ENCODE peak calls at places on chromosomes 4 and X, in seven cellular contexts. Y is NCI-H1092; P is GM19239; N is keratinocyte; M is A172; R is T-helper 1 cell; L is stimulated activated CD8-positive, alpha-beta memory T cell treated with anti-CD3 and anti-CD28 coated beads, Interleukin-2, amount 100 ng/mL, for 1 hour. Z is an unnamed sample.

GRCh38 chr4:148444296-148445070 is 2.3 kb upstream of the NR3C2 start:
- DNase-seq in P (no peak), R (peak; percentile 15), Y (no peak), L (peak; percentile 21), N (no peak), M (no peak), Z (no peak)

GRCh38 chr4:182250446-182250845 is 7.2 kb downstream of the TENM3 start:
- DNase-seq in N (no peak), R (no peak), M (no peak), L (no peak), P (no peak), Y (no peak), Z (no peak)

GRCh38 chrX:136475236-136475635 is 12.5 kb upstream of the BRS3 start:
- DNase-seq in M (no peak), N (no peak), Y (no peak), P (no peak), R (no peak), L (no peak), Z (no peak)

GRCh38 chr4:174284181-174284886 is 623 bp downstream of the CEP44 start:
- DNase-seq in P (no peak), N (no peak), L (no peak), M (peak; percentile 64), R (no peak), Y (no peak), Z (no peak)

GRCh38 chrX:74162199-74162598 is 141.8 kb upstream of the ZCCHC13 start:
- DNase-seq in P (no peak), R (no peak), N (no peak), L (no peak), Y (no peak), M (no peak), Z (no peak)

GRCh38 chr4:108433832-108434231 is 186.5 kb upstream of the RPL34 start:
- DNase-seq in M (no peak), L (no peak), N (no peak), R (peak; percentile 69), Y (no peak), P (no peak), Z (no peak)

GRCh38 chr4:74793757-74794340 is 474 bp downstream of the BTC start:
- DNase-seq in Y (peak; percentile 6), N (no peak), R (peak; percentile 1), L (no peak), P (no peak), M (no peak), Z (peak; percentile 63)

GRCh38 chr4:100075486-100076270 is 114.6 kb downstream of the DDIT4L start:
- DNase-seq in L (no peak), Y (no peak), M (no peak), P (no peak), R (no peak), N (no peak), Z (no peak)

GRCh38 chr4:166965562-166965961 is 268.7 kb downstream of the SPOCK3 start:
- DNase-seq in L (no peak), Y (no peak), R (no peak), P (no peak), N (no peak), M (no peak), Z (no peak)

GRCh38 chr4:161546902-161547301 is 616.9 kb downstream of the FSTL5 start:
- DNase-seq in M (no peak), P (no peak), L (no peak), N (no peak), R (no peak), Y (no peak), Z (no peak)

GRCh38 chrX:16033336-16033735 is 90.0 kb upstream of the GRPR start:
- DNase-seq in Y (no peak), P (no peak), R (no peak), L (no peak), N (no peak), M (no peak), Z (no peak)

GRCh38 chrX:5683996-5684395 is 544.7 kb downstream of the NLGN4X start:
- DNase-seq in Y (no peak), M (no peak), P (no peak), L (no peak), N (no peak), R (no peak), Z (no peak)